ENCODE peak calls at places on chromosome 15, in six cellular contexts. W is NCI-H460, P is NCI-H1092, U is mesothelial cell of epicardium, C is progenitor cell of endocrine pancreas, M is NAMALWA. Z is an unnamed sample.

GRCh38 chr15:80951941-80952340 is 37.7 kb downstream of the MESD start:
- DNase-seq in P (no peak), C (no peak), M (no peak), U (no peak), W (no peak), Z (no peak)

GRCh38 chr15:73321496-73322344 is 47.0 kb downstream of the HCN4 start:
- DNase-seq in P (no peak), C (no peak), U (no peak), W (no peak), M (no peak), Z (no peak)

GRCh38 chr15:39459538-39459937 is 121.3 kb upstream of the THBS1 start:
- DNase-seq in P (no peak), W (no peak), M (no peak), U (no peak), C (no peak), Z (no peak)

GRCh38 chr15:92623435-92623834 is 32.1 kb downstream of the FAM174B start:
- DNase-seq in C (no peak), W (no peak), M (no peak), P (no peak), U (no peak), Z (no peak)

GRCh38 chr15:79091204-79091867 is 756 bp upstream of the RASGRF1 start:
- DNase-seq in U (no peak), P (no peak), M (no peak), W (peak), C (no peak), Z (no peak)

GRCh38 chr15:89399390-89400120 is 64.9 kb upstream of the POLG start:
- DNase-seq in P (peak), C (no peak), M (peak), U (no peak), W (peak), Z (no peak)

GRCh38 chr15:94416829-94417228 is 185.5 kb downstream of the MCTP2 start:
- DNase-seq in C (no peak), P (peak), U (no peak), M (no peak), W (no peak), Z (no peak)

GRCh38 chr15:80870893-80871292 is 91.7 kb downstream of the CEMIP start:
- DNase-seq in M (no peak), C (no peak), U (no peak), W (no peak), P (no peak), Z (no peak)

GRCh38 chr15:70147178-70147760 is 49.6 kb upstream of the TLE3 start:
- DNase-seq in M (no peak), C (no peak), U (no peak), W (no peak), P (no peak), Z (no peak)

Z was measured in GOT3.